ENCODE peak calls at places on chromosomes 6 and 20, in ten cellular contexts. S is CD8-positive, alpha-beta memory T cell; C is CD8-positive, alpha-beta T cell; X is tibial artery; O is trophoblast cell; P is heart right ventricle; W is heart left ventricle; K is SK-N-SH; N is tibial nerve; I is cardiac muscle cell. R is an unnamed sample.

GRCh38 chr20:9185511-9185910 is 116.6 kb downstream of the PLCB4 start:
- DNase-seq in S (no peak), C (no peak), X (no peak), O (no peak), P (no peak), W (no peak), K (no peak), N (no peak), I (no peak), R (no peak)

GRCh38 chr6:128129679-128130078 is 228.8 kb upstream of the THEMIS start:
- DNase-seq in S (no peak), C (no peak), X (no peak), O (no peak), P (no peak), W (no peak), K (no peak), N (no peak), I (no peak), R (no peak)

GRCh38 chr6:143742070-143742954 is 64.5 kb downstream of the PHACTR2 start:
- DNase-seq in S (no peak), C (no peak), X (no peak), O (peak; percentile 11), P (no peak), W (no peak), K (no peak), N (no peak), I (no peak), R (no peak)

GRCh38 chr6:42292002-42292735 is 74.5 kb upstream of the MRPS10 start:
- DNase-seq in S (no peak), C (no peak), X (no peak), O (no peak), P (no peak), W (no peak), K (no peak), N (no peak), I (no peak), R (no peak)

GRCh38 chr20:54342258-54342782 is 133.1 kb upstream of the DOK5 start:
- DNase-seq in S (no peak), C (no peak), X (no peak), O (no peak), P (no peak), W (no peak), K (no peak), N (no peak), I (no peak), R (no peak)

GRCh38 chr6:157946865-157947532 is 34.7 kb upstream of the SYNJ2 start:
- DNase-seq in S (no peak), C (peak; percentile 23), X (no peak), O (no peak), P (no peak), W (no peak), K (peak; percentile 40), N (no peak), I (no peak), R (peak; percentile 34)

GRCh38 chr6:128350416-128351254 is 169.8 kb downstream of the PTPRK start:
- DNase-seq in S (no peak), C (no peak), X (no peak), O (no peak), P (no peak), W (no peak), K (no peak), N (no peak), I (no peak), R (no peak)

GRCh38 chr6:37373822-37374514 is 20.2 kb downstream of the RNF8 start:
- DNase-seq in S (no peak), C (no peak), X (no peak), O (no peak), P (no peak), W (no peak), K (no peak), N (no peak), I (no peak), R (no peak)

GRCh38 chr6:155495011-155495768 is 39.6 kb upstream of the NOX3 start:
- DNase-seq in S (no peak), C (no peak), X (peak; percentile 74), O (no peak), P (peak; percentile 18), W (peak; percentile 22), K (peak; percentile 17), N (peak; percentile 23), I (peak; percentile 41), R (no peak)

GRCh38 chr6:140062042-140063041 is 687.9 kb upstream of the CITED2 start:
- DNase-seq in S (no peak), C (no peak), X (peak; percentile 72), O (peak; percentile 60), P (peak; percentile 30), W (peak; percentile 51), K (peak; percentile 10), N (peak; percentile 62), I (no peak), R (peak; percentile 44)

GRCh38 chr6:41053056-41053455 is at the start of gene APOBEC2:
- DNase-seq in S (no peak), C (no peak), X (no peak), O (no peak), P (peak; percentile 78), W (peak; percentile 86), K (no peak), N (no peak), I (peak; percentile 91), R (peak; percentile 79)

DNA sequence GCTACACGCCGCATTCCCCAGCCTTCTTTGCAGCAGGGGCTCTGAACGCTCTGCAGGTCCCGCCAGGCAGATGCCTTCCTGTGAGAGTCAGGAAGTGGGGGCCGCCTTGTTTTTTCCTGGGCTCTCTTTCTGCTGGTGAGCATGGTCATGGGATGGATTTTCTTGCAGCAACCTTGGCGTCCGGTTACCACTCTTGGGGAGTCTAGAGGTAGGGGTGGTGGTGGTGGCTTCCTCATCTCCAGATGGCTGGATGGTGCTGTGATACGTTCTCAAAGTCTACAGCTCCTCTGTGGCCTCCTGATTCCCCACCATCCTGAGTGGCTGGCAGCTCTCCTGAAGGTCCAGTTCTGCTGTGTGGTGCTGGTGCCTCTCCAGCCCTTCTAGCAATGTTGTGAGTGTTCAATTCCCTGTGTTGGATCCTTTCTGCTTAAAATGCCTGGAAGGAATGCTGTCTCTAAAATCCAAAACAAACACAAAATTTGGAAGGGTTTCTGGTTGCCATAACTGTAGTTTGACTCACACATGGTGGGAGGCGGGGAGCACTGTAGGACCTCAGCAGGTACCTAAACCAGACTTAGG is 111.9 kb downstream of the CEBPB start:
- DNase-seq in S (no peak), C (no peak), X (no peak), O (no peak), P (no peak), W (no peak), K (no peak), N (no peak), I (peak; percentile 50), R (no peak)
- H3K4me1 ChIP-seq in S (peaks cover 5% of the 10 kb centered on the region), C (no peaks in the 10 kb centered on the region), X (peaks cover 55% of the 10 kb centered on the region), O (peaks cover 19% of the 10 kb centered on the region), P (peaks cover 54% of the 10 kb centered on the region), W (peaks cover 28% of the 10 kb centered on the region), K (peaks cover 8% of the 10 kb centered on the region), N (peaks cover 28% of the 10 kb centered on the region), I (peaks cover 13% of the 10 kb centered on the region), R (peaks cover 27% of the 10 kb centered on the region)

DNA sequence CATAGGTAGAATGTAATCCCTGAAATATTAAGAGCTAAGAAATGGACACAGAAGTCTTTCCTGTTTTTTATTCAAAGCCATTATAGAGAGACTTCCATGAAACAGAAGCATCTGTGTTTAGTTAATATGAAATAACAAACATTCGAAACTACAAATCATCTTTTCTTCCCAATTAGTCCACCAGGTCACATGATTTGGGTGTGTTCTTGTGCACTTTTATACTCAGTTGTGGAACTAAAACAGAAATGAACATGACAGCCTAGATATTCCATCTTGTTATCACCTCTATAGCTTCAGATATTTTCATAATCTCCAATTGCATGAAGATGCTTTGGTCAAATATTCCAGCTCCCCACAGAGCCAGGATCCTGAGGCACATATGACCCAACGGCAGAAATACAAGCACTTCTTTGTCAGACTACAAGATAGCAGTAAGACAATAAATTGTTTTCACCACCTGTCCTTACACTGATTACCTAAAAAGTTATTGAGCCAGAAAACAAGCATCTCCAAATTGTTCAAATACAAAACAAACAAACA is 116.8 kb upstream of the BEND6 start:
- DNase-seq in S (no peak), C (no peak), X (no peak), O (no peak), P (no peak), W (no peak), K (no peak), N (no peak), I (no peak), R (no peak)
- H3K27ac ChIP-seq in S (no peak overlapping the region), C (no peak overlapping the region), X (no peak overlapping the region), O (no peak overlapping the region), P (peak overlapping the region; percentile 91), W (peak overlapping the region; percentile 92), K (no peak overlapping the region), N (no peak overlapping the region), I (no peak overlapping the region), R (no peak overlapping the region)

GRCh38 chr6:137181876-137182653 is 8.6 kb upstream of the IL22RA2 start:
- DNase-seq in S (no peak), C (no peak), X (no peak), O (no peak), P (no peak), W (no peak), K (no peak), N (no peak), I (no peak), R (no peak)

GRCh38 chr6:137185290-137185689 is 11.8 kb upstream of the IL22RA2 start:
- DNase-seq in S (no peak), C (no peak), X (no peak), O (no peak), P (no peak), W (no peak), K (no peak), N (no peak), I (no peak), R (no peak)

GRCh38 chr6:137176729-137177128 is 3.3 kb upstream of the IL22RA2 start:
- DNase-seq in S (no peak), C (no peak), X (no peak), O (no peak), P (no peak), W (no peak), K (no peak), N (no peak), I (no peak), R (no peak)

GRCh38 chr6:137177611-137178010 is 4.2 kb upstream of the IL22RA2 start:
- DNase-seq in S (no peak), C (no peak), X (no peak), O (no peak), P (no peak), W (no peak), K (no peak), N (no peak), I (no peak), R (no peak)

GRCh38 chr6:137182654-137183073 is 9.2 kb upstream of the IL22RA2 start:
- DNase-seq in S (no peak), C (no peak), X (no peak), O (no peak), P (no peak), W (no peak), K (no peak), N (no peak), I (no peak), R (no peak)
- H3K9me3 ChIP-seq in S (peaks cover 7% of the 10 kb centered on the region), C (no peaks in the 10 kb centered on the region), X (peaks cover 31% of the 10 kb centered on the region), O (peaks cover 18% of the 10 kb centered on the region), P (peaks cover 27% of the 10 kb centered on the region), W (peaks cover 17% of the 10 kb centered on the region), K (peaks cover 13% of the 10 kb centered on the region), N (no peaks in the 10 kb centered on the region), I (peaks cover 3% of the 10 kb centered on the region), R (peaks cover 33% of the 10 kb centered on the region)

DNA sequence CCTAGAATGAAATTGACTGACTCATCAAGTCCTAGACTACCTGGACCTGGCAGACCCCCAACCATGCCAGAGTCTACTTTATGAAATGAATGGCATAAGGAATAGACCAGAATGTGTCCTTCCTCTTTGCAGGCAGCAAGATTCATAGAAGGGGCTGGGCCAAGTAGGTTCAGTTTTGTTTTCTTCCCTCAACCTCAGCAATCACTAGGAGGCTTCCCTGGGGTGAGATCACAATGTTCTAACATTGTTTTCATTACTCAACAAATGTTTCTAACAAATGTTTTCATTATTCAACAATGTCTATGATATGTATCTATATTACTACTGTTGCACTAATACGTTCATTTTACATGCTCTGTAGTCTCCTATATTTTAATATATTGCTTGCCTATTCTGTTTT is 8.4 kb upstream of the FAM162B start:
- DNase-seq in S (no peak), C (no peak), X (no peak), O (no peak), P (no peak), W (no peak), K (no peak), N (no peak), I (no peak), R (no peak)
- H3K4me1 ChIP-seq in S (no peaks in the 10 kb centered on the region), C (no peaks in the 10 kb centered on the region), X (no peaks in the 10 kb centered on the region), O (no peaks in the 10 kb centered on the region), P (no peaks in the 10 kb centered on the region), W (no peaks in the 10 kb centered on the region), K (no peaks in the 10 kb centered on the region), N (no peaks in the 10 kb centered on the region), I (no peaks in the 10 kb centered on the region), R (no peaks in the 10 kb centered on the region)

R was measured in SJCRH30.